ENCODE peak calls at places on chromosomes 11 and 22, in six cellular contexts. T, I, G, S, R and D are unnamed samples.

GRCh38 chr22:38456272-38456837 is 1.4 kb upstream of the KCNJ4 start:
- DNase-seq in T (no peak), I (no peak), G (no peak), S (no peak), R (no peak), D (no peak)

GRCh38 chr11:19121646-19122045 is 4.7 kb downstream of the ZDHHC13 start:
- DNase-seq in T (no peak), I (peak), G (no peak), S (no peak), R (peak), D (no peak)

GRCh38 chr11:93736129-93736528 is 5.2 kb downstream of the TAF1D start:
- DNase-seq in T (no peak), I (peak), G (no peak), S (no peak), R (no peak), D (no peak)

GRCh38 chr22:49567894-49568750 is 259.6 kb downstream of the BRD1 start:
- DNase-seq in T (no peak), I (no peak), G (peak), S (no peak), R (no peak), D (no peak)

GRCh38 chr11:13479688-13480087 is 16.1 kb downstream of the PTH start:
- DNase-seq in T (no peak), I (no peak), G (no peak), S (no peak), R (no peak), D (no peak)

GRCh38 chr11:10287140-10287539 is 6.9 kb downstream of the SBF2 start:
- DNase-seq in T (no peak), I (no peak), G (no peak), S (no peak), R (no peak), D (no peak)

GRCh38 chr11:15179167-15179566 is 64.4 kb downstream of the INSC start:
- DNase-seq in T (no peak), I (peak), G (no peak), S (no peak), R (peak), D (no peak)

GRCh38 chr11:18696638-18697225 is 1.8 kb upstream of the TMEM86A start:
- DNase-seq in T (no peak), I (peak), G (no peak), S (no peak), R (peak), D (no peak)

GRCh38 chr22:50730941-50731661 is 6.9 kb upstream of the ACR start:
- DNase-seq in T (peak), I (peak), G (no peak), S (no peak), R (no peak), D (no peak)

GRCh38 chr11:79078999-79079398 is 361.8 kb downstream of the TENM4 start:
- DNase-seq in T (no peak), I (no peak), G (no peak), S (no peak), R (no peak), D (no peak)

GRCh38 chr11:70828498-70829159 is 423.7 kb downstream of the SHANK2 start:
- DNase-seq in T (no peak), I (peak), G (peak), S (no peak), R (no peak), D (no peak)

GRCh38 chr11:15941206-15941770 is 415.1 kb downstream of the SOX6 start:
- DNase-seq in T (peak), I (peak), G (no peak), S (peak), R (peak), D (peak)

GRCh38 chr11:128318856-128319474 is 268.4 kb downstream of the ETS1 start:
- DNase-seq in T (no peak), I (no peak), G (no peak), S (peak), R (peak), D (no peak)

GRCh38 chr22:46087816-46088277 is 62.5 kb upstream of the PPARA start:
- DNase-seq in T (peak), I (peak), G (peak), S (no peak), R (peak), D (peak)

GRCh38 chr11:65522640-65523322 is 2.1 kb upstream of the SCYL1 start:
- DNase-seq in T (no peak), I (no peak), G (no peak), S (no peak), R (no peak), D (no peak)

GRCh38 chr11:65526744-65527143 is 1.9 kb downstream of the SCYL1 start:
- DNase-seq in T (peak), I (no peak), G (no peak), S (no peak), R (no peak), D (no peak)

GRCh38 chr11:65524010-65524746 is 705 bp upstream of the SCYL1 start:
- DNase-seq in T (peak), I (no peak), G (peak), S (no peak), R (no peak), D (no peak)

GRCh38 chr11:65525659-65526480 is 987 bp downstream of the SCYL1 start:
- DNase-seq in T (peak), I (no peak), G (no peak), S (no peak), R (no peak), D (no peak)

GRCh38 chr11:65524747-65525658 is at the start of gene SCYL1:
- DNase-seq in T (peak), I (peak), G (peak), S (peak), R (peak), D (peak)
- H3K4me3 ChIP-seq in T (peak), I (peak), G (peak), S (peak), R (peak), D (peak)

GRCh38 chr11:116553482-116553881 is 219.3 kb downstream of the BUD13 start:
- DNase-seq in T (no peak), I (no peak), G (no peak), S (no peak), R (no peak), D (no peak)
- TF ChIP-seq CTCF in T (no peak), I (no peak), G (no peak), S (no peak), R (no peak), D (no peak)

GRCh38 chr11:69297225-69297925 is 3.4 kb downstream of the MYEOV start:
- DNase-seq in T (peak), I (peak), G (peak), S (peak), R (peak), D (peak)
- H3K4me3 ChIP-seq in T (peak), I (peak), G (no peak), S (peak), R (peak), D (no peak)

DNA sequence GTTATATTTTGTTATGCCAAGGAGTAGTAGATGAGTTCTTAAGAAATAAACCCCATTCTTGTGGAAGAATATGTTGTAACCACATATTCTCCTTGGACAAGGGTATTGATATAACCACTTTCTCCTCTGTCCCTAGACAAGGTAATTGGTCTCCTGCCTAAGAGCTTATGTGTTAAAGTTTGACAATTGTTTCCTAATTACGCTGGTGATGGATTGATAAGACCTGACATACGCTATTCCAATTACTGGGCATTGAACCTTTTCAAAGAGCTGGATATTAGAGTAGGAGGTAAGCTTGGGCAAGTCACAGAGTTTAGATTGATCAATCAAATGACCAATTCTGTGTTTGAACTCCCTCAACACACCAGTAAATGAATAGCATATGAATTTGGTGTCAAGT is 88.9 kb downstream of the RAB38 start:
- DNase-seq in T (no peak), I (no peak), G (no peak), S (no peak), R (no peak), D (no peak)
- TF ChIP-seq CTCF in T (no peak), I (no peak), G (no peak), S (no peak), R (no peak), D (no peak)

GRCh38 chr22:28112130-28112529 is 193.1 kb upstream of the PITPNB start:
- DNase-seq in T (no peak), I (no peak), G (no peak), S (no peak), R (no peak), D (no peak)
- H3K4me3 ChIP-seq in T (no peak), I (no peak), G (no peak), S (no peak), R (no peak), D (no peak)

GRCh38 chr11:6475936-6476335 is 2.2 kb upstream of the TRIM3 start:
- DNase-seq in T (no peak), I (no peak), G (no peak), S (no peak), R (no peak), D (no peak)

GRCh38 chr11:6474423-6474792 is 667 bp upstream of the TRIM3 start:
- DNase-seq in T (no peak), I (no peak), G (no peak), S (no peak), R (no peak), D (no peak)

GRCh38 chr11:6474806-6475500 is 1.2 kb upstream of the TRIM3 start:
- DNase-seq in T (no peak), I (no peak), G (no peak), S (no peak), R (no peak), D (no peak)

GRCh38 chr11:6472934-6473333 is 807 bp downstream of the TRIM3 start:
- DNase-seq in T (no peak), I (no peak), G (no peak), S (no peak), R (no peak), D (no peak)

GRCh38 chr11:6473481-6474422 is at the start of gene TRIM3:
- DNase-seq in T (peak), I (peak), G (peak), S (peak), R (peak), D (peak)
- TF ChIP-seq CTCF in T (no peak), I (peak), G (peak), S (no peak), R (peak), D (peak)

DNA sequence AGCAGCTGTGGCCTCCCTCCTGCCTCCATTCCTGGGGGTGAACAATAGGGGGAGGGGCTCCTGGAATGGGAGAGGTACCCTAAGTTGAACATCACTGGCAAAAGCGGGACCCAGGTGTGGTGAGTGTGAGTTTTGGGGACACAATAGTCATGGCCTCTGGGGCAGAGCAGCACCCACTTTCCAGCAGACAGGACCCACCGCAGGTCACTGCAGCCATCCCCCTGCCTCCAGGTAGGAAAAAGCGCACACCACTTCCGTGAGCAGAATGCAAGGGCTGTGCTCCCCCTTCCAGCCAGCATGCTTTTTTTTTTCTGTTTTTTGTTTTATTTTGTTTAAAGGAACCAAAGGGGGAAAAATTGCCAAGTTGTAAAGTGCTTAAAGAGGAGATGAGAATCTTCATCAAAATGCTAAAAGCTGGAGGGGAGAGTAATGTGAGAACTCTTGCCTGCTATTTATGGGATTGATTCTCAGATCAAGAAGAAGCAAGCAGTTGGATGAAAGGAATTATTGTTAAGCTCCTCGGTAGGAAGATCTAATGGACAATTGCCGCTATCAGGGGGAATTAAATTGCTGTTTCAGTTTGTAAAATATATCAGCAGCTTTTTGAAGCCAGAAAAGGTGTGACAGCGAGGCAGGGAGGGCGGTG is 152.9 kb downstream of the FEZ1 start:
- DNase-seq in T (no peak), I (no peak), G (no peak), S (no peak), R (no peak), D (no peak)
- H3K4me3 ChIP-seq in T (no peak), I (no peak), G (no peak), S (no peak), R (no peak), D (no peak)